ENCODE peak calls at places on chromosomes 6 and 20, in four cellular contexts. One of them, this sample, is unnamed.

GRCh38 chr6:52598123-52598823 is 21.4 kb upstream of the TRAM2 start:
- DNase-seq in left ventricle myocardium inferior: peak; percentile 36
- DNase-seq in AG09309: no peak
- DNase-seq in PC-9: no peak
- DNase-seq in this sample: no peak

GRCh38 chr20:50216543-50217206 is 26.0 kb downstream of the CEBPB start:
- DNase-seq in AG09309: no peak
- DNase-seq in left ventricle myocardium inferior: no peak
- DNase-seq in PC-9: no peak
- DNase-seq in this sample: no peak

GRCh38 chr20:25683050-25683449 is 13.6 kb downstream of the ZNF337 start:
- DNase-seq in PC-9: no peak
- DNase-seq in left ventricle myocardium inferior: no peak
- DNase-seq in AG09309: no peak
- DNase-seq in this sample: no peak

GRCh38 chr6:135983720-135984343 is 132.3 kb downstream of the PDE7B start:
- DNase-seq in left ventricle myocardium inferior: no peak
- DNase-seq in PC-9: no peak
- DNase-seq in AG09309: no peak
- DNase-seq in this sample: no peak

GRCh38 chr6:27091661-27092315 is 155.7 kb upstream of the PRSS16 start:
- DNase-seq in left ventricle myocardium inferior: no peak
- DNase-seq in PC-9: peak; percentile 59
- DNase-seq in AG09309: peak; percentile 75
- DNase-seq in this sample: peak; percentile 72

GRCh38 chr6:150466196-150466595 is 97.4 kb downstream of the IYD start:
- DNase-seq in AG09309: no peak
- DNase-seq in PC-9: no peak
- DNase-seq in left ventricle myocardium inferior: no peak
- DNase-seq in this sample: no peak

GRCh38 chr20:48180039-48180438 is 394.8 kb upstream of the SULF2 start:
- DNase-seq in AG09309: no peak
- DNase-seq in left ventricle myocardium inferior: no peak
- DNase-seq in PC-9: peak; percentile 25
- DNase-seq in this sample: no peak

GRCh38 chr6:36290668-36291620 is 21.1 kb downstream of the PNPLA1 start:
- DNase-seq in PC-9: peak; percentile 45
- DNase-seq in AG09309: no peak
- DNase-seq in left ventricle myocardium inferior: no peak
- DNase-seq in this sample: peak; percentile 17

GRCh38 chr6:11796819-11797218 is 18.2 kb upstream of the ADTRP start:
- DNase-seq in left ventricle myocardium inferior: no peak
- DNase-seq in AG09309: no peak
- DNase-seq in PC-9: no peak
- DNase-seq in this sample: no peak

GRCh38 chr20:59148713-59149493 is 14.7 kb upstream of the ZNF831 start:
- DNase-seq in AG09309: no peak
- DNase-seq in left ventricle myocardium inferior: no peak
- DNase-seq in PC-9: no peak
- DNase-seq in this sample: no peak

GRCh38 chr20:6381887-6382286 is 259.1 kb upstream of the FERMT1 start:
- DNase-seq in AG09309: no peak
- DNase-seq in left ventricle myocardium inferior: no peak
- DNase-seq in PC-9: no peak
- DNase-seq in this sample: no peak

GRCh38 chr6:148836751-148837150 is 89.9 kb downstream of the UST start:
- DNase-seq in PC-9: no peak
- DNase-seq in left ventricle myocardium inferior: no peak
- DNase-seq in AG09309: no peak
- DNase-seq in this sample: no peak

GRCh38 chr6:42925248-42925857 is 3.9 kb upstream of the CNPY3 start:
- DNase-seq in PC-9: no peak
- DNase-seq in left ventricle myocardium inferior: no peak
- DNase-seq in AG09309: no peak
- DNase-seq in this sample: no peak

GRCh38 chr6:52362443-52363221 is 681 bp downstream of the PAQR8 start:
- DNase-seq in PC-9: peak; percentile 5
- DNase-seq in left ventricle myocardium inferior: peak; percentile 21
- DNase-seq in AG09309: no peak
- DNase-seq in this sample: no peak

GRCh38 chr6:168828800-168829199 is 387.8 kb downstream of the SMOC2 start:
- DNase-seq in left ventricle myocardium inferior: no peak
- DNase-seq in PC-9: no peak
- DNase-seq in AG09309: no peak
- DNase-seq in this sample: no peak

GRCh38 chr6:33481192-33481591 is 26.8 kb downstream of the ZBTB9 start:
- DNase-seq in left ventricle myocardium inferior: no peak
- DNase-seq in PC-9: no peak
- DNase-seq in AG09309: no peak
- DNase-seq in this sample: no peak

GRCh38 chr6:156557269-156557885 is 219.8 kb upstream of the ARID1B start:
- DNase-seq in AG09309: no peak
- DNase-seq in PC-9: no peak
- DNase-seq in left ventricle myocardium inferior: peak; percentile 33
- DNase-seq in this sample: no peak

GRCh38 chr6:31949926-31950548 is 4.1 kb downstream of the CFB start:
- DNase-seq in PC-9: no peak
- DNase-seq in AG09309: no peak
- DNase-seq in left ventricle myocardium inferior: no peak
- DNase-seq in this sample: no peak

GRCh38 chr20:58692579-58693225 is at the start of gene NPEPL1:
- DNase-seq in PC-9: peak; percentile 70
- DNase-seq in left ventricle myocardium inferior: peak; percentile 75
- DNase-seq in AG09309: no peak
- DNase-seq in this sample: peak; percentile 27

GRCh38 chr20:36573798-36574277 is 441 bp downstream of the TGIF2 start:
- DNase-seq in PC-9: peak; percentile 12
- DNase-seq in left ventricle myocardium inferior: peak; percentile 43
- DNase-seq in AG09309: no peak
- DNase-seq in this sample: no peak

GRCh38 chr6:87929843-87930288 is 117.8 kb upstream of the SPACA1 start:
- DNase-seq in PC-9: peak; percentile 62
- DNase-seq in AG09309: peak; percentile 64
- DNase-seq in left ventricle myocardium inferior: peak; percentile 73
- DNase-seq in this sample: peak; percentile 48

GRCh38 chr6:53239526-53239925 is 90.9 kb upstream of the GCM1 start:
- DNase-seq in AG09309: no peak
- DNase-seq in left ventricle myocardium inferior: no peak
- DNase-seq in PC-9: no peak
- DNase-seq in this sample: no peak

GRCh38 chr6:41413250-41413649 is 77.8 kb downstream of the NCR2 start:
- DNase-seq in AG09309: no peak
- DNase-seq in left ventricle myocardium inferior: no peak
- DNase-seq in PC-9: no peak
- DNase-seq in this sample: no peak

GRCh38 chr20:50724851-50725721 is 6.3 kb upstream of the PARD6B start:
- DNase-seq in PC-9: peak; percentile 88
- DNase-seq in left ventricle myocardium inferior: peak; percentile 70
- DNase-seq in AG09309: peak; percentile 86
- DNase-seq in this sample: peak; percentile 91

GRCh38 chr20:50187403-50188051 is 3.1 kb upstream of the CEBPB start:
- DNase-seq in PC-9: peak; percentile 33
- DNase-seq in AG09309: no peak
- DNase-seq in left ventricle myocardium inferior: no peak
- DNase-seq in this sample: peak; percentile 52

GRCh38 chr6:166800110-166800509 is 156.2 kb downstream of the RNASET2 start:
- DNase-seq in left ventricle myocardium inferior: no peak
- DNase-seq in PC-9: no peak
- DNase-seq in AG09309: no peak
- DNase-seq in this sample: no peak

GRCh38 chr6:124927806-124928205 is 34.4 kb upstream of the RNF217 start:
- DNase-seq in PC-9: no peak
- DNase-seq in left ventricle myocardium inferior: no peak
- DNase-seq in AG09309: no peak
- DNase-seq in this sample: peak; percentile 64

GRCh38 chr20:24673678-24674570 is 204.5 kb downstream of the SYNDIG1 start:
- DNase-seq in PC-9: no peak
- DNase-seq in left ventricle myocardium inferior: no peak
- DNase-seq in AG09309: peak; percentile 56
- DNase-seq in this sample: no peak

GRCh38 chr6:19492631-19493030 is 344.5 kb upstream of the ID4 start:
- DNase-seq in left ventricle myocardium inferior: no peak
- DNase-seq in AG09309: no peak
- DNase-seq in PC-9: no peak
- DNase-seq in this sample: no peak

GRCh38 chr6:24838081-24838480 is 39.4 kb upstream of the ARMH2 start:
- DNase-seq in AG09309: no peak
- DNase-seq in PC-9: no peak
- DNase-seq in left ventricle myocardium inferior: no peak
- DNase-seq in this sample: peak; percentile 15

GRCh38 chr6:48962041-48962440 is 501.0 kb downstream of the MMUT start:
- DNase-seq in AG09309: no peak
- DNase-seq in left ventricle myocardium inferior: no peak
- DNase-seq in PC-9: no peak
- DNase-seq in this sample: no peak

GRCh38 chr6:137473651-137474050 is 20.5 kb downstream of the OLIG3 start:
- DNase-seq in AG09309: no peak
- DNase-seq in left ventricle myocardium inferior: no peak
- DNase-seq in PC-9: no peak
- DNase-seq in this sample: no peak

GRCh38 chr20:20466341-20466879 is 98.5 kb downstream of the INSM1 start:
- DNase-seq in left ventricle myocardium inferior: no peak
- DNase-seq in PC-9: no peak
- DNase-seq in AG09309: peak; percentile 79
- DNase-seq in this sample: peak; percentile 87

GRCh38 chr20:47741669-47742345 is 43.5 kb downstream of the SULF2 start:
- DNase-seq in PC-9: no peak
- DNase-seq in left ventricle myocardium inferior: no peak
- DNase-seq in AG09309: no peak
- DNase-seq in this sample: no peak

GRCh38 chr6:157326979-157327378 is 3.7 kb upstream of the TMEM242 start:
- DNase-seq in PC-9: no peak
- DNase-seq in left ventricle myocardium inferior: no peak
- DNase-seq in AG09309: no peak
- DNase-seq in this sample: no peak

DNA sequence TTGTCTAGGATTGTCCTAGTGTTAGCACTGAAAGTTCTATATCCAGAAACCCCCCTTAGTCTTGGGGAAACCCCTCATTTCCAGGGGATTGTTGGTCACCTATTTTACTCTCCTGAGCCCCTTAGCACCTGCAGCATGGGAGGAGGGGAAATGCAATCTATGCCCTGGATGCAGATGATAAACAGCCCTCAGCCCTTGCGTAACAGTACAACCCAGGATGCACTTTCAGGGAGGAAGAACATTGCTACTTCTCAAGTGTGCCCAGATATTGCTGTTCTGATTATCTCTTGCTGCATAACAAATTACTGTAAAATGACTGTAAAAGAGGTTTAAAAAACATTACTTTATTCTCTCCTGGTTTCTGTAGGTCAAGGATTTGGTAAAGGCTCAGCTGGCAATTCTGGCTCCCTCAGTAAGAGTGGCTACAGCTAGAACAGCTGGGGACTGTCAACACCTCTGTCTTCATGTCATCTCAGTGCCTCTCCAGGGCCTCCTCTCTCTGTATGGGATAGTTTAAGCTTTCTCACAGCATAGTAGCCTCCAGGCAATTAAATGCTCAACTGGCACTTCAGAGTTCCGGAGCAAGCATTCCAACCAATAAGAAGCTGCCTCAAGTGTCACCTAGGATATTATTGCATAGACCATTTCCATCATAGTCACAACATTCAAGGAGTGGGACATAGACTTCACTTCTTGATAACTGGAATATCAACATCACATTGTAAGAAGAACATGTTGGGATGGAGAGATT is 117.8 kb upstream of the FOXO3 start:
- DNase-seq in AG09309: no peak
- DNase-seq in PC-9: no peak
- DNase-seq in left ventricle myocardium inferior: no peak
- DNase-seq in this sample: no peak
- H3K4me3 ChIP-seq in AG09309: no peak overlapping the region
- H3K4me3 ChIP-seq in PC-9: no peak overlapping the region
- H3K4me3 ChIP-seq in left ventricle myocardium inferior: no peak overlapping the region
- H3K4me3 ChIP-seq in this sample: no peak overlapping the region

GRCh38 chr20:15627089-15627488 is 946.2 kb downstream of the KIF16B start:
- DNase-seq in PC-9: no peak
- DNase-seq in left ventricle myocardium inferior: no peak
- DNase-seq in AG09309: no peak
- DNase-seq in this sample: no peak
- H3K4me3 ChIP-seq in PC-9: no peak overlapping the region
- H3K4me3 ChIP-seq in left ventricle myocardium inferior: no peak overlapping the region
- H3K4me3 ChIP-seq in AG09309: no peak overlapping the region
- H3K4me3 ChIP-seq in this sample: no peak overlapping the region

GRCh38 chr6:54847799-54848597 is 1.4 kb downstream of the FAM83B start:
- DNase-seq in AG09309: peak; percentile 24
- DNase-seq in left ventricle myocardium inferior: no peak
- DNase-seq in PC-9: peak; percentile 40
- DNase-seq in this sample: peak; percentile 4
- H3K4me3 ChIP-seq in AG09309: no peak overlapping the region
- H3K4me3 ChIP-seq in left ventricle myocardium inferior: no peak overlapping the region
- H3K4me3 ChIP-seq in PC-9: peak overlapping the region; percentile 73
- H3K4me3 ChIP-seq in this sample: no peak overlapping the region

GRCh38 chr20:34415079-34415478 is 52.0 kb downstream of the ITCH start:
- DNase-seq in AG09309: no peak
- DNase-seq in left ventricle myocardium inferior: no peak
- DNase-seq in PC-9: no peak
- DNase-seq in this sample: no peak
- H3K4me3 ChIP-seq in AG09309: no peak overlapping the region
- H3K4me3 ChIP-seq in left ventricle myocardium inferior: no peak overlapping the region
- H3K4me3 ChIP-seq in PC-9: no peak overlapping the region
- H3K4me3 ChIP-seq in this sample: no peak overlapping the region

DNA sequence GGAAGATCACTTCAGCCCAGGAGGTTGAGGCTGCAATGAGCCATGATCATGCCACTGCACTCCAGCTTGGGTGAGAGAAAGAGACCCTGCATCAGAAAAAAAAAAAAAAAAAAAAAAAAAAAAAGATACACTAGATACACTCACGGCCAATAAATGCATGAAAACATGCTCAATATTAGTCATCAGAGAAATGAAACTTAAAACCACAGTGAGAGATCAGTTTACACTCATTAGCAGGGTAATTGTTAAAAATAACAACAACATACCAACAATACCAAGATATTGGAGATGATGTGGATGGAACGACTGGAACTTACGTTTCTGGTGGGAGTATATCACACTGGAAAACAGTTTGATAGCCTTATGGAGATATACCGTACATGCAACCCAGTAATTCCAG is 29.9 kb downstream of the HS3ST5 start:
- DNase-seq in PC-9: no peak
- DNase-seq in left ventricle myocardium inferior: no peak
- DNase-seq in AG09309: no peak
- DNase-seq in this sample: no peak
- H3K4me3 ChIP-seq in PC-9: no peak overlapping the region
- H3K4me3 ChIP-seq in left ventricle myocardium inferior: no peak overlapping the region
- H3K4me3 ChIP-seq in AG09309: no peak overlapping the region
- H3K4me3 ChIP-seq in this sample: no peak overlapping the region

GRCh38 chr6:123000244-123000770 is 4.3 kb downstream of the CLVS2 start:
- DNase-seq in PC-9: no peak
- DNase-seq in AG09309: no peak
- DNase-seq in left ventricle myocardium inferior: no peak
- DNase-seq in this sample: no peak

GRCh38 chr6:122996797-122997520 is 924 bp downstream of the CLVS2 start:
- DNase-seq in left ventricle myocardium inferior: no peak
- DNase-seq in AG09309: no peak
- DNase-seq in PC-9: no peak
- DNase-seq in this sample: no peak

GRCh38 chr6:122995930-122996796 is at the start of gene CLVS2:
- DNase-seq in PC-9: no peak
- DNase-seq in left ventricle myocardium inferior: no peak
- DNase-seq in AG09309: no peak
- DNase-seq in this sample: peak; percentile 7

GRCh38 chr6:122997541-122998150 is 1.6 kb downstream of the CLVS2 start:
- DNase-seq in left ventricle myocardium inferior: no peak
- DNase-seq in PC-9: no peak
- DNase-seq in AG09309: no peak
- DNase-seq in this sample: no peak

GRCh38 chr6:122998403-122998965 is 2.4 kb downstream of the CLVS2 start:
- DNase-seq in left ventricle myocardium inferior: no peak
- DNase-seq in PC-9: no peak
- DNase-seq in AG09309: no peak
- DNase-seq in this sample: no peak
- H3K4me3 ChIP-seq in left ventricle myocardium inferior: no peak overlapping the region
- H3K4me3 ChIP-seq in PC-9: no peak overlapping the region
- H3K4me3 ChIP-seq in AG09309: no peak overlapping the region
- H3K4me3 ChIP-seq in this sample: no peak overlapping the region